ENCODE peak calls at places on chromosomes 11 and 22, in four cellular contexts. R is K562, Z is A549, F is H1. I is an unnamed sample.

GRCh38 chr11:113705871-113706654 is at the start of gene TMPRSS5:
- DNase-seq in Z (no peak), R (no peak), F (no peak), I (no peak)

GRCh38 chr11:44766112-44766971 is 39.6 kb downstream of the TSPAN18 start:
- DNase-seq in R (peak), F (peak), Z (no peak), I (peak)

GRCh38 chr11:2588809-2589537 is 110.8 kb downstream of the KCNQ1OT1 start:
- DNase-seq in F (no peak), Z (no peak), R (no peak), I (peak)

GRCh38 chr22:36162127-36163034 is 1.8 kb upstream of the APOL3 start:
- DNase-seq in Z (no peak), F (no peak), R (no peak), I (no peak)

GRCh38 chr11:45580399-45580798 is 85.0 kb downstream of the CHST1 start:
- DNase-seq in Z (peak), F (peak), R (peak), I (no peak)

GRCh38 chr11:119094816-119095065 is 6.9 kb downstream of the DPAGT1 start:
- DNase-seq in Z (no peak), R (no peak), F (no peak), I (peak)

GRCh38 chr11:122863704-122864326 is 18.7 kb upstream of the JHY start:
- DNase-seq in F (no peak), Z (peak), R (peak), I (peak)

GRCh38 chr11:7353100-7353499 is 101.4 kb downstream of the SYT9 start:
- DNase-seq in R (peak), F (peak), Z (peak), I (no peak)

GRCh38 chr11:130831506-130832385 is 84.5 kb downstream of the SNX19 start:
- DNase-seq in F (no peak), R (no peak), Z (no peak), I (peak)

GRCh38 chr22:48974443-48975251 is 853.0 kb downstream of the BRD1 start:
- DNase-seq in Z (no peak), R (no peak), F (peak), I (no peak)

GRCh38 chr11:73314121-73314948 is 6.3 kb downstream of the ARHGEF17 start:
- DNase-seq in Z (no peak), F (no peak), R (peak), I (no peak)

GRCh38 chr11:36492724-36493304 is 17.3 kb downstream of the TRAF6 start:
- DNase-seq in F (no peak), R (peak), Z (peak), I (peak)

GRCh38 chr22:21818487-21819182 is 48.8 kb downstream of the MAPK1 start:
- DNase-seq in F (no peak), R (no peak), Z (no peak), I (no peak)

GRCh38 chr11:37755526-37755925 is 1157.5 kb upstream of the RAG2 start:
- DNase-seq in R (no peak), Z (no peak), F (no peak), I (no peak)

GRCh38 chr11:795638-796564 is 2.2 kb downstream of the SLC25A22 start:
- DNase-seq in Z (no peak), R (peak), F (no peak), I (peak)

GRCh38 chr11:129090056-129090455 is 102.1 kb downstream of the ARHGAP32 start:
- DNase-seq in F (no peak), R (no peak), Z (no peak), I (no peak)

GRCh38 chr11:133787379-133788103 is 57.8 kb downstream of the SPATA19 start:
- DNase-seq in R (peak), Z (no peak), F (peak), I (no peak)

GRCh38 chr11:69914286-69915150 is 95.3 kb upstream of the FGF3 start:
- DNase-seq in Z (no peak), F (no peak), R (no peak), I (no peak)

GRCh38 chr11:130585545-130585944 is 137.1 kb downstream of the ADAMTS15 start:
- DNase-seq in F (no peak), R (no peak), Z (no peak), I (no peak)

GRCh38 chr11:131146817-131147490 is 223.5 kb upstream of the NTM start:
- DNase-seq in R (no peak), Z (no peak), F (no peak), I (no peak)

GRCh38 chr11:33452806-33453205 is 195.6 kb downstream of the HIPK3 start:
- DNase-seq in Z (peak), F (no peak), R (no peak), I (no peak)

GRCh38 chr11:77316733-77317342 is 15.4 kb upstream of the GDPD4 start:
- DNase-seq in R (no peak), Z (no peak), F (no peak), I (no peak)

GRCh38 chr11:111428113-111428876 is 49.2 kb upstream of the POU2AF1 start:
- DNase-seq in R (no peak), F (no peak), Z (no peak), I (no peak)

GRCh38 chr11:2250485-2250884 is 19.9 kb downstream of the ASCL2 start:
- DNase-seq in R (no peak), Z (no peak), F (no peak), I (no peak)

GRCh38 chr11:12149672-12150225 is 39.4 kb downstream of the MICAL2 start:
- DNase-seq in R (peak), Z (no peak), F (no peak), I (no peak)

GRCh38 chr11:20016526-20016925 is 143.7 kb downstream of the DBX1 start:
- DNase-seq in R (no peak), F (no peak), Z (no peak), I (no peak)

GRCh38 chr11:14578551-14578956 is 58.4 kb upstream of the PSMA1 start:
- DNase-seq in Z (no peak), F (no peak), R (peak), I (peak)

GRCh38 chr11:102488208-102488607 is 35.6 kb upstream of the TMEM123 start:
- DNase-seq in R (no peak), Z (no peak), F (no peak), I (no peak)

GRCh38 chr11:95147364-95147905 is 57.8 kb downstream of the ENDOD1 start:
- DNase-seq in F (no peak), R (peak), Z (peak), I (peak)

GRCh38 chr11:123145220-123145619 is 49.8 kb downstream of the CLMP start:
- DNase-seq in F (no peak), R (no peak), Z (peak), I (peak)

GRCh38 chr11:77557553-77557952 is 32.2 kb upstream of the AQP11 start:
- DNase-seq in F (no peak), Z (no peak), R (peak), I (peak)

GRCh38 chr22:45150139-45150538 is 13.6 kb upstream of the NUP50 start:
- DNase-seq in R (no peak), Z (no peak), F (no peak), I (no peak)

GRCh38 chr11:118068206-118068944 is 8.5 kb upstream of the TMPRSS4 start:
- DNase-seq in F (peak), R (peak), Z (no peak), I (no peak)
- TF ChIP-seq MAX in F (no peak), R (no peak), Z (no peak), I (no peak)

GRCh38 chr11:117019871-117020270 is 78.4 kb downstream of the SIK3 start:
- DNase-seq in R (peak), Z (no peak), F (no peak), I (no peak)

GRCh38 chr11:117023178-117023577 is 75.0 kb downstream of the SIK3 start:
- DNase-seq in F (no peak), R (no peak), Z (no peak), I (no peak)

GRCh38 chr11:117020287-117020686 is 77.9 kb downstream of the SIK3 start:
- DNase-seq in Z (no peak), R (peak), F (no peak), I (no peak)

GRCh38 chr11:117020873-117021564 is 77.2 kb downstream of the SIK3 start:
- DNase-seq in R (peak), Z (no peak), F (no peak), I (no peak)

GRCh38 chr11:117022526-117022925 is 75.7 kb downstream of the SIK3 start:
- DNase-seq in F (no peak), Z (no peak), R (no peak), I (no peak)
- TF ChIP-seq MAX in F (no peak), Z (no peak), R (no peak), I (no peak)

GRCh38 chr11:107898270-107898669 is 30.0 kb upstream of the RAB39A start:
- DNase-seq in F (no peak), R (peak), Z (peak), I (peak)
- TF ChIP-seq MAX in F (no peak), R (no peak), Z (no peak), I (no peak)

GRCh38 chr22:17115311-17115710 is 5.8 kb downstream of the TMEM121B start:
- DNase-seq in Z (no peak), R (no peak), F (no peak), I (no peak)

GRCh38 chr22:17112491-17113042 is 8.6 kb downstream of the TMEM121B start:
- DNase-seq in Z (no peak), R (no peak), F (no peak), I (no peak)

GRCh38 chr22:17114958-17115235 is 6.3 kb downstream of the TMEM121B start:
- DNase-seq in F (no peak), R (no peak), Z (no peak), I (no peak)

GRCh38 chr22:17114173-17114957 is 6.8 kb downstream of the TMEM121B start:
- DNase-seq in F (no peak), Z (no peak), R (no peak), I (no peak)

GRCh38 chr22:17113600-17113999 is 7.6 kb downstream of the TMEM121B start:
- DNase-seq in R (no peak), Z (no peak), F (no peak), I (no peak)
- TF ChIP-seq MAX in R (no peak), Z (no peak), F (no peak), I (no peak)

I was measured in SK-N-SH.